ENCODE peak calls at places on chromosome 12, in five cellular contexts. H is AG09309, P is stomach, C is H1, J is IMR-90. Z is an unnamed sample.

GRCh38 chr12:68175566-68176033 is 16.1 kb upstream of the IFNG start:
- DNase-seq in H (no peak), P (no peak), C (no peak), J (no peak), Z (peak; percentile 26)

GRCh38 chr12:125188912-125189881 is 124.0 kb downstream of the AACS start:
- DNase-seq in H (no peak), P (no peak), C (peak; percentile 49), J (no peak), Z (no peak)

GRCh38 chr12:38745601-38746000 is 159.8 kb downstream of the CPNE8 start:
- DNase-seq in H (no peak), P (no peak), C (no peak), J (no peak), Z (no peak)

GRCh38 chr12:57148469-57149308 is 1.3 kb upstream of the LRP1-AS start:
- DNase-seq in H (no peak), P (peak; percentile 44), C (no peak), J (peak; percentile 77), Z (no peak)

GRCh38 chr12:123270380-123271181 is 1.1 kb downstream of the CDK2AP1 start:
- DNase-seq in H (peak; percentile 7), P (no peak), C (peak; percentile 59), J (peak; percentile 28), Z (no peak)

GRCh38 chr12:70739741-70740140 is 102.5 kb upstream of the PTPRB start:
- DNase-seq in H (no peak), P (no peak), C (no peak), J (no peak), Z (no peak)

GRCh38 chr12:52250048-52250990 is 17.3 kb downstream of the KRT7 start:
- DNase-seq in H (no peak), P (no peak), C (peak; percentile 69), J (no peak), Z (no peak)

GRCh38 chr12:124636138-124636968 is 68.9 kb upstream of the NCOR2 start:
- DNase-seq in H (no peak), P (peak; percentile 48), C (no peak), J (peak; percentile 46), Z (peak; percentile 31)

GRCh38 chr12:30796508-30796780 is 41.7 kb upstream of the CAPRIN2 start:
- DNase-seq in H (no peak), P (no peak), C (no peak), J (peak; percentile 67), Z (no peak)

GRCh38 chr12:62372134-62372533 is 94.5 kb upstream of the MON2 start:
- DNase-seq in H (no peak), P (no peak), C (no peak), J (no peak), Z (no peak)

GRCh38 chr12:99278899-99279298 is 368.7 kb upstream of the GARIN6 start:
- DNase-seq in H (no peak), P (no peak), C (no peak), J (no peak), Z (no peak)

GRCh38 chr12:132638541-132639408 is 20.2 kb downstream of the P2RX2 start:
- DNase-seq in H (peak; percentile 28), P (no peak), C (peak; percentile 60), J (peak; percentile 60), Z (no peak)

GRCh38 chr12:122844366-122844971 is 9.2 kb downstream of the HIP1R start:
- DNase-seq in H (no peak), P (no peak), C (no peak), J (no peak), Z (no peak)

GRCh38 chr12:94114166-94114565 is 34.2 kb upstream of the PLXNC1 start:
- DNase-seq in H (no peak), P (no peak), C (no peak), J (no peak), Z (no peak)

GRCh38 chr12:126974779-126975178 is 1292.2 kb upstream of the TMEM132C start:
- DNase-seq in H (no peak), P (no peak), C (no peak), J (no peak), Z (no peak)

GRCh38 chr12:2970744-2971143 is 11.5 kb downstream of the TEAD4 start:
- DNase-seq in H (no peak), P (no peak), C (no peak), J (no peak), Z (no peak)

GRCh38 chr12:108320503-108321293 is 18.4 kb downstream of the CMKLR1 start:
- DNase-seq in H (no peak), P (no peak), C (no peak), J (no peak), Z (no peak)

GRCh38 chr12:121968880-121969279 is 50.5 kb downstream of the CFAP251 start:
- DNase-seq in H (no peak), P (no peak), C (no peak), J (no peak), Z (no peak)

GRCh38 chr12:8697476-8698131 is at the start of gene RIMKLB:
- DNase-seq in H (no peak), P (peak; percentile 79), C (peak; percentile 82), J (peak; percentile 57), Z (peak; percentile 74)

GRCh38 chr12:8698132-8698829 is 490 bp downstream of the RIMKLB start:
- DNase-seq in H (no peak), P (peak; percentile 62), C (peak; percentile 78), J (peak; percentile 16), Z (peak; percentile 13)

GRCh38 chr12:8698830-8699330 is 1.1 kb downstream of the RIMKLB start:
- DNase-seq in H (no peak), P (no peak), C (no peak), J (peak; percentile 47), Z (no peak)

GRCh38 chr12:8702159-8702558 is 4.4 kb downstream of the RIMKLB start:
- DNase-seq in H (no peak), P (no peak), C (no peak), J (no peak), Z (no peak)

GRCh38 chr12:8699714-8700113 is 1.9 kb downstream of the RIMKLB start:
- DNase-seq in H (no peak), P (no peak), C (no peak), J (no peak), Z (no peak)
- H3K4me3 ChIP-seq in H (no peak overlapping the region), P (no peak overlapping the region), C (peak overlapping the region; percentile 17), J (no peak overlapping the region), Z (no peak overlapping the region)

DNA sequence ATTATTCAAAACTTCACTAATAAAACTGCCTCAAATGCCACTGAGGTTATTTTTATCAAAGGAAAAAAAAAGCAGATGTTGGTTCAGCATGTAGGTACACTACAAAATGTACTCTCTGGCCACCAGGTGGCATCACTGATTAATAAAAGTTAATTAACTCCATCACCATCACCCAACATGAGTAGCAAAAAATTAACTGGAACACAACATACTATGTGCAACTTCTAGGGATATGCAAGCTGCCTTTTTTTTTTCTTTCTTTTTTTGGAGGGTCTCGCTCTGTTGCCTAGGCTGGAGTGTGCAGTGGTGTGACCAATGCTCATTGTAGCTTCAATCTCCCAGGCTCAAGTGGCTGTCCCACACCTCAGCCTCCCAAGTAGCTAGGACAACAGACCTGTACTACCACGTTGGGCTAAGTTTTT is 43.8 kb upstream of the NR2C1 start:
- DNase-seq in H (peak; percentile 39), P (peak; percentile 74), C (peak; percentile 51), J (peak; percentile 75), Z (peak; percentile 21)
- H3K4me3 ChIP-seq in H (no peak overlapping the region), P (no peak overlapping the region), C (no peak overlapping the region), J (no peak overlapping the region), Z (no peak overlapping the region)

GRCh38 chr12:14403293-14403692 is 37.8 kb downstream of the ATF7IP start:
- DNase-seq in H (no peak), P (no peak), C (no peak), J (no peak), Z (no peak)
- H3K4me3 ChIP-seq in H (no peak overlapping the region), P (no peak overlapping the region), C (no peak overlapping the region), J (no peak overlapping the region), Z (no peak overlapping the region)

DNA sequence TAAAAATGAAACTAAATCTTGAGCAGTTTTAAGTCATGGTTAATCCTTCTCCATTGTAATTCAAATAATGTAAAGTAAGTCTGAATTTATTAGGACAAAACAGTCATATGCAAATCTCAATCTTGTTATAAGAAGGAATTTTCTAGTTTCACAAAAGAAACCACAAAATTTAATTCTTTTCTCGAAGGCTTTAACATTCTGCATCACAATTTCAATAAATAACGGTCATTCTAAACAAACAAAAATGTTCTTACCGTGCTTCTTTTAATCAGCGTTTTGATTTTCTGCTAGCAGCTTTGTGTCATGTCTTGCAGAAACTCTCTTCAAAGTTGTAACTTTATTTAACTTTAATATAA is 225 bp downstream of the CLEC2B start:
- DNase-seq in H (no peak), P (no peak), C (no peak), J (no peak), Z (no peak)
- H3K4me3 ChIP-seq in H (peak overlapping the region; percentile 47), P (peak overlapping the region; percentile 42), C (no peak overlapping the region), J (peak overlapping the region; percentile 32), Z (peak overlapping the region; percentile 41)

DNA sequence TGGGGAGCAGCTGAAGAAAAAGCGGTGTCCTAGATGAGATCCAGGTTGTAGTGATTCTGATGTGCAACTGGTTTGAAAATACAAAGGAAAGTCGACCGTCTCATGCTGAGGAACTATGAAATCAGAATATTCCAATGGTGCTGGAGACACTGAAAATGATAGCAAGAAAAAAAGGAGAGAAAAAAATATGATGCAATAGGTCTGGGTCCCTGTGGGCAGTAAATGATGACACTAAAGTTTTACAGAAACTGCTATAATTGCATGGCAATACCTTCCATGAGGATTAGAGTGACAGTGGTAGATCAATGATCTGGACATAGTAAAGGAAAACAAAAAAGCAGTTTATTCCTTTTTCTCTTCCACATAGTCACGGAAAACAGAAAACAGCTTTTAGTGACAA is 2.3 kb downstream of the PYM1 start:
- DNase-seq in H (no peak), P (no peak), C (no peak), J (no peak), Z (no peak)
- H3K4me3 ChIP-seq in H (no peak overlapping the region), P (no peak overlapping the region), C (no peak overlapping the region), J (no peak overlapping the region), Z (no peak overlapping the region)

GRCh38 chr12:104477812-104478388 is 21.2 kb downstream of the CHST11 start:
- DNase-seq in H (no peak), P (no peak), C (no peak), J (no peak), Z (no peak)

GRCh38 chr12:104480826-104481457 is 24.2 kb downstream of the CHST11 start:
- DNase-seq in H (no peak), P (peak; percentile 44), C (no peak), J (peak; percentile 79), Z (no peak)

GRCh38 chr12:104480012-104480411 is 23.3 kb downstream of the CHST11 start:
- DNase-seq in H (no peak), P (no peak), C (no peak), J (no peak), Z (no peak)

GRCh38 chr12:104479141-104479662 is 22.5 kb downstream of the CHST11 start:
- DNase-seq in H (no peak), P (no peak), C (no peak), J (no peak), Z (no peak)

DNA sequence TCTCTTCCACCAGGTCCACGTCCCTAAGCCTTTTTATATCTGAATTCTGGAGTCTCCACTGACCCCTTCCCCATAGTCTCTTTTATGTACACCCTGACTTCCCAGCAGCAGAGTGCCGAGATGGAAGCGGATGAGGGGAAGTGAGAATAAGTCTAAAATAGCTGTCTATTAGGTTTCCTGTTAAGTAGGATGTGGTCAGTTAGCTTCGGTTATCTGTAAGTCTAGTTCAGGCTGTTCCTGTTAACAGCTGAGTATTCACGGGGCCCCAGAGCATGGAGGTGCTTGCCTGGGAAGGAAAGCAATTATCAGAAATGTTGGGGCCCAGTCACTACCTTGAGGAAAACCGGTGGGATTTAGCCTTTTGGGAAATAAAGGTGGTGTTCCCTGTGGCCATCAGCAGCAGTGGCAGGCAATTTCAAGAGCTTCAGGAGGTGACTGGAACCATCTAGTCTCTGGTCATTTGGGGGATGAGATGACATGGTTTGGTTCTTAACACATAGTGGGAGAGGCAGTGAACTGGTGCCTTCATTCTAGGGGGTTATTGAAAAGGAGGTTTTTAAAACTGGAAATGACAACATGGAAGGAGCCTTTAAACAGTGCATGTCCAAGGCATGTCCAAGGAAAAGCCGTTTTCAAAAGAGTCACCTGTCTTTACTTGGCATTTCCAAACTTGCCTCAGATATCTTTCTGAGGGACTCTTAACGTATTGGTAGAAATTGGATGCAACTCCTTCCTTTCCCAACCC is 21.8 kb downstream of the CHST11 start:
- DNase-seq in H (no peak), P (no peak), C (no peak), J (no peak), Z (peak; percentile 42)
- H3K4me3 ChIP-seq in H (no peak overlapping the region), P (no peak overlapping the region), C (no peak overlapping the region), J (no peak overlapping the region), Z (peak overlapping the region; percentile 43)

Z was measured in CD8-positive, alpha-beta T cell.